ENCODE peak calls at places on chromosomes 12 and 14, in nine cellular contexts. N is uterus; C is A673; J is neural progenitor cell; G is CD8-positive, alpha-beta memory T cell; D is dorsolateral prefrontal cortex; M is prostate gland; T is heart right ventricle; Q is GM23248. H is an unnamed sample.
A peak's percentile ranks its signal among the peaks of the same experiment; 100 is the strongest.

GRCh38 chr14:74620497-74620921 is 8.5 kb upstream of the LTBP2 start:
- DNase-seq in N (no peak), C (no peak), J (no peak), G (peak; percentile 57), D (no peak), M (no peak), T (no peak), Q (peak; percentile 98), H (no peak)

GRCh38 chr14:34678306-34678705 is 36.1 kb downstream of the CFL2 start:
- DNase-seq in N (no peak), C (peak; percentile 19), J (no peak), G (no peak), D (no peak), M (no peak), T (no peak), Q (peak; percentile 81), H (no peak)

GRCh38 chr12:109523504-109523903 is 46.1 kb downstream of the UBE3B start:
- DNase-seq in N (no peak), C (no peak), J (no peak), G (no peak), D (no peak), M (no peak), T (no peak), Q (no peak), H (no peak)

GRCh38 chr14:61148742-61149350 is 132.3 kb downstream of the TMEM30B start:
- DNase-seq in N (no peak), C (no peak), J (no peak), G (no peak), D (no peak), M (no peak), T (no peak), Q (no peak), H (no peak)

GRCh38 chr14:68342216-68342615 is 450.7 kb downstream of the ZFP36L1 start:
- DNase-seq in N (no peak), C (no peak), J (no peak), G (no peak), D (no peak), M (no peak), T (no peak), Q (no peak), H (no peak)

GRCh38 chr14:54187439-54187838 is 209.4 kb upstream of the CDKN3 start:
- DNase-seq in N (no peak), C (no peak), J (peak; percentile 6), G (no peak), D (no peak), M (no peak), T (no peak), Q (no peak), H (no peak)

GRCh38 chr14:25508845-25509244 is 458.9 kb upstream of the STXBP6 start:
- DNase-seq in N (no peak), C (no peak), J (no peak), G (no peak), D (no peak), M (no peak), T (no peak), Q (no peak), H (no peak)

GRCh38 chr14:63752449-63753169 is 24.7 kb upstream of the SGPP1 start:
- DNase-seq in N (no peak), C (no peak), J (no peak), G (no peak), D (no peak), M (no peak), T (peak; percentile 17), Q (peak; percentile 7), H (no peak)

GRCh38 chr12:4027412-4027811 is 154.2 kb upstream of the PARP11 start:
- DNase-seq in N (no peak), C (no peak), J (no peak), G (peak; percentile 43), D (no peak), M (no peak), T (no peak), Q (no peak), H (no peak)

GRCh38 chr12:96807741-96808140 is 99.3 kb upstream of the NEDD1 start:
- DNase-seq in N (no peak), C (no peak), J (no peak), G (no peak), D (no peak), M (no peak), T (no peak), Q (no peak), H (no peak)

GRCh38 chr14:72700338-72701231 is 193.3 kb downstream of the DPF3 start:
- DNase-seq in N (no peak), C (no peak), J (no peak), G (no peak), D (no peak), M (no peak), T (no peak), Q (peak; percentile 72), H (no peak)

GRCh38 chr12:77060136-77060882 is 5.1 kb downstream of the E2F7 start:
- DNase-seq in N (no peak), C (no peak), J (no peak), G (no peak), D (no peak), M (no peak), T (no peak), Q (no peak), H (no peak)

GRCh38 chr12:77054856-77055255 is 10.5 kb downstream of the E2F7 start:
- DNase-seq in N (no peak), C (no peak), J (no peak), G (no peak), D (no peak), M (no peak), T (no peak), Q (no peak), H (no peak)

GRCh38 chr12:77060883-77061240 is 4.5 kb downstream of the E2F7 start:
- DNase-seq in N (no peak), C (no peak), J (no peak), G (no peak), D (no peak), M (no peak), T (no peak), Q (no peak), H (no peak)

GRCh38 chr12:77062396-77062795 is 3.0 kb downstream of the E2F7 start:
- DNase-seq in N (no peak), C (no peak), J (no peak), G (no peak), D (no peak), M (no peak), T (no peak), Q (no peak), H (no peak)

DNA sequence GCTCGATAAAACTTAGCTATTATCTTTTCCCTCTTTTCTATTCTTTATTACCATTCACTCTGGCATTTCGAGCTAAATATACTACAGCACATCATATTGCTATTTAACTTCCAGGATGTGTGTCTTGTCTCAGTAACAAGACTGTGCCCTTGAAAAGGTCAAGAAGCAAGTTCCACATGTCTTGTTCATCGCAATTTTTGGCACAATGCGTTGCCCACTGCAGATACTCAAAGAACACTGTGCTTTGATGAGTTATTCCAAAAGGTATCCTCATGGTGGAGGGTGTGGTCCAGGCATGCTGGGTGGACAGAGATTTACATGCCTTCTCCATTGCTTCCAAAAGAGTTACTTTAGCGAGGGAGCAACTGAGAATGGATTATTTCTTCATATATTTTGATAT is 6.6 kb downstream of the E2F7 start:
- DNase-seq in N (no peak), C (no peak), J (no peak), G (no peak), D (no peak), M (no peak), T (no peak), Q (peak; percentile 51), H (no peak)
- H3K27ac ChIP-seq in N (no peak overlapping the region), C (no peak overlapping the region), J (no peak overlapping the region), G (no peak overlapping the region), D (no peak overlapping the region), M (no peak overlapping the region), T (no peak overlapping the region), Q (peak overlapping the region; percentile 23), H (no peak overlapping the region)

GRCh38 chr12:88416786-88417185 is 163.5 kb downstream of the KITLG start:
- DNase-seq in N (no peak), C (no peak), J (no peak), G (no peak), D (no peak), M (no peak), T (no peak), Q (peak; percentile 60), H (no peak)

GRCh38 chr12:88417531-88417930 is 162.7 kb downstream of the KITLG start:
- DNase-seq in N (no peak), C (no peak), J (no peak), G (no peak), D (no peak), M (peak; percentile 9), T (no peak), Q (no peak), H (no peak)

GRCh38 chr12:88413561-88414095 is 166.6 kb downstream of the KITLG start:
- DNase-seq in N (no peak), C (no peak), J (no peak), G (no peak), D (no peak), M (no peak), T (no peak), Q (no peak), H (no peak)

GRCh38 chr12:88418856-88419497 is 161.3 kb downstream of the KITLG start:
- DNase-seq in N (no peak), C (no peak), J (no peak), G (no peak), D (no peak), M (no peak), T (no peak), Q (peak; percentile 90), H (no peak)

GRCh38 chr12:88416155-88416554 is 164.1 kb downstream of the KITLG start:
- DNase-seq in N (no peak), C (no peak), J (no peak), G (no peak), D (no peak), M (no peak), T (no peak), Q (no peak), H (no peak)
- H3K4me3 ChIP-seq in N (no peak overlapping the region), C (no peak overlapping the region), J (no peak overlapping the region), G (no peak overlapping the region), D (no peak overlapping the region), M (no peak overlapping the region), T (no peak overlapping the region), Q (peak overlapping the region; percentile 87), H (no peak overlapping the region)

GRCh38 chr12:128056299-128056885 is 210.6 kb upstream of the TMEM132C start:
- DNase-seq in N (no peak), C (no peak), J (peak; percentile 17), G (no peak), D (no peak), M (no peak), T (no peak), Q (no peak), H (no peak)
- H3K27me3 ChIP-seq in N (no peaks in the 10 kb centered on the region), C (peaks cover 9% of the 10 kb centered on the region), J (no peaks in the 10 kb centered on the region), G (no peaks in the 10 kb centered on the region), D (no peaks in the 10 kb centered on the region), M (no peaks in the 10 kb centered on the region), T (no peaks in the 10 kb centered on the region), Q (no peaks in the 10 kb centered on the region), H (no peaks in the 10 kb centered on the region)

DNA sequence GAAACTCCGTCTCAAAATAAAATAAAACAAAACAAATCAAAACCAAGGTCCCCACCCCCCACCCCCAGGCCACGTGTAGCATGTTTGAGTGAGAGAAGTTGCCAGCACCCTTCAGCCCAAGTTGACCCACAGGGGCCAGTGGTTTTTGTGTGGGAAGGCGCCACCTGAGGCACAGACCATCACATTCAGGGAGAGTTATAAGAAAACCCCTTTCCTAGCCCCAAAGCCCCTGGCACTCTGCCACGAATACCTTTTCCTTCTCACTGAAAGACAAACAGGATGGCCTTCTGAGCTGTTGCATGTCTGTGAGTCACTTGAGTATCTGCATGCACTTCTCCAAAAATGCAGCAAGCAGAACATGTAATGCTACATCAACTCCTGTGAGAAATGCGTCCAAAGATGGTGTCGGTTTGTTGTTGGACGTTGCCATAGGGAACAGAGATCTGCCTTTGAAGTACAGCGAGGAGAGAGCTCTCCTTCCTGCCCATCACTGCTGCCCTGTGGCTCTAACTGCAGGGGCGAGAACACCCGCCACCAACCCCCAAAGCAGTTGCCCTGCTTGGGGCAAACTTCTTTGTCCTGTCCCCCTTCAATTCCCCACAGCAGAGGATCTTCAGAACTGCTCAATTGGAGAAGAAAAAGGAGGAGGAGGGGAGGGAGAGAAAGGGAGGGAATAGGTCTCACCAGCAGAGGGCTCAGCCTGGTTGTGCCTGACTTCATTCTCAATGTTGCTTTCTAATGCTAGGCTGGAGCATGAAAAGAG is 2.7 kb upstream of the TRAF3 start:
- DNase-seq in N (peak; percentile 42), C (peak; percentile 84), J (peak; percentile 78), G (peak; percentile 65), D (no peak), M (peak; percentile 57), T (peak; percentile 39), Q (peak; percentile 88), H (no peak)
- H3K27ac ChIP-seq in N (peak overlapping the region; percentile 36), C (no peak overlapping the region), J (no peak overlapping the region), G (peak overlapping the region; percentile 25), D (no peak overlapping the region), M (no peak overlapping the region), T (no peak overlapping the region), Q (peak overlapping the region; percentile 34), H (no peak overlapping the region)